ENCODE peak calls at places on chromosome 1, in seven cellular contexts. P is HCT116, K is GM12878, E is K562, G is HepG2, U is SK-N-SH, M is H1. V is an unnamed sample.
A peak's percentile ranks its signal among the peaks of the same experiment; 100 is the strongest.

GRCh38 chr1:189616893-189617292 is 860.8 kb downstream of the BRINP3 start:
- DNase-seq in P (no peak), K (no peak), E (no peak), G (no peak), U (no peak), M (no peak), V (no peak)

GRCh38 chr1:183236158-183236725 is 50.2 kb downstream of the LAMC2 start:
- DNase-seq in P (no peak), K (no peak), E (no peak), G (no peak), U (no peak), M (no peak), V (no peak)

GRCh38 chr1:64470670-64471217 is 815 bp downstream of the CACHD1 start:
- DNase-seq in P (no peak), K (no peak), E (no peak), G (no peak), U (peak; percentile 83), M (peak; percentile 67), V (no peak)

GRCh38 chr1:112937070-112937469 is 18.9 kb downstream of the SLC16A1 start:
- DNase-seq in P (no peak), K (no peak), E (no peak), G (no peak), U (no peak), M (no peak), V (no peak)

GRCh38 chr1:116724765-116725375 is 29.4 kb upstream of the CD2 start:
- DNase-seq in P (peak; percentile 38), K (no peak), E (peak; percentile 70), G (peak; percentile 51), U (peak; percentile 42), M (peak; percentile 72), V (peak; percentile 76)

GRCh38 chr1:198443374-198444233 is 96.9 kb downstream of the ATP6V1G3 start:
- DNase-seq in P (peak; percentile 98), K (no peak), E (no peak), G (peak; percentile 48), U (no peak), M (no peak), V (peak; percentile 16)

GRCh38 chr1:180299486-180300246 is 69.6 kb downstream of the LHX4 start:
- DNase-seq in P (no peak), K (no peak), E (no peak), G (no peak), U (no peak), M (no peak), V (no peak)

GRCh38 chr1:78229344-78229743 is 183.6 kb downstream of the GIPC2 start:
- DNase-seq in P (no peak), K (no peak), E (no peak), G (no peak), U (no peak), M (no peak), V (no peak)

GRCh38 chr1:241641748-241642592 is 1.8 kb upstream of the CHML start:
- DNase-seq in P (no peak), K (no peak), E (no peak), G (peak; percentile 84), U (no peak), M (no peak), V (no peak)

GRCh38 chr1:36458910-36459309 is 5.3 kb downstream of the MRPS15 start:
- DNase-seq in P (no peak), K (no peak), E (no peak), G (no peak), U (no peak), M (no peak), V (no peak)

GRCh38 chr1:22857661-22858060 is 115.0 kb downstream of the LACTBL1 start:
- DNase-seq in P (no peak), K (no peak), E (no peak), G (no peak), U (no peak), M (no peak), V (no peak)

GRCh38 chr1:101203812-101204540 is 32.8 kb upstream of the S1PR1 start:
- DNase-seq in P (no peak), K (no peak), E (no peak), G (no peak), U (peak; percentile 30), M (no peak), V (no peak)

GRCh38 chr1:205810448-205811157 is 2.4 kb downstream of the SLC41A1 start:
- DNase-seq in P (no peak), K (no peak), E (no peak), G (no peak), U (no peak), M (no peak), V (peak; percentile 34)

GRCh38 chr1:53076721-53077598 is 14.9 kb downstream of the PODN start:
- DNase-seq in P (no peak), K (no peak), E (no peak), G (no peak), U (peak; percentile 9), M (no peak), V (no peak)

GRCh38 chr1:211648980-211649934 is 26.2 kb downstream of the NEK2 start:
- DNase-seq in P (no peak), K (no peak), E (peak; percentile 51), G (peak; percentile 68), U (peak; percentile 80), M (peak; percentile 63), V (no peak)

GRCh38 chr1:5906116-5906515 is 86.1 kb downstream of the NPHP4 start:
- DNase-seq in P (no peak), K (no peak), E (no peak), G (no peak), U (no peak), M (peak; percentile 28), V (no peak)

GRCh38 chr1:236066828-236067386 is 2.0 kb upstream of the NID1 start:
- DNase-seq in P (no peak), K (peak; percentile 85), E (no peak), G (no peak), U (no peak), M (no peak), V (no peak)

GRCh38 chr1:236067854-236068454 is 3.1 kb upstream of the NID1 start:
- DNase-seq in P (no peak), K (no peak), E (no peak), G (no peak), U (no peak), M (no peak), V (no peak)

GRCh38 chr1:236072001-236072400 is 7.1 kb upstream of the NID1 start:
- DNase-seq in P (no peak), K (no peak), E (no peak), G (no peak), U (no peak), M (no peak), V (no peak)

GRCh38 chr1:236070753-236071152 is 5.9 kb upstream of the NID1 start:
- DNase-seq in P (no peak), K (no peak), E (no peak), G (no peak), U (no peak), M (no peak), V (no peak)

GRCh38 chr1:236069796-236070195 is 4.9 kb upstream of the NID1 start:
- DNase-seq in P (no peak), K (no peak), E (no peak), G (no peak), U (no peak), M (no peak), V (no peak)
- TF ChIP-seq JUND in P (no peak), K (no peak), E (no peak), G (no peak), U (no peak), M (no peak), V (no peak)

DNA sequence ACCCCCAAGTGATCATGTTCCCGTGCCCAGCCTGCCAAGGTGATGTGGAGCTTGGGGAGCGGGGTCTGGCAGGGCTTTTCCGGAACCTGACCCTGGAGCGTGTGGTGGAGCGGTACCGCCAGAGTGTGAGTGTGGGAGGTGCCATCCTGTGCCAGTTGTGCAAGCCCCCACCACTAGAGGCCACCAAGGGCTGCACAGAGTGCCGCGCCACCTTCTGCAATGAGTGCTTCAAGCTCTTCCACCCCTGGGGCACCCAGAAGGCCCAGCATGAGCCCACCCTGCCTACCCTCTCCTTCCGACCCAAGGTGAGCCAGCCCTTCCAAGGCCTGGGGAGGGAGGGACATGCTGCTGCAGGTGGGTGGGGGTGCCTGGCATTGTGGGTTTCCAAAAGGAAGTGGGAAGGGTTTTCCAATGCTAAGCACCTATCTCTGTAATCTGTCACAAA is 2.3 kb downstream of the TRIM46 start:
- DNase-seq in P (no peak), K (no peak), E (no peak), G (no peak), U (peak; percentile 43), M (no peak), V (peak; percentile 72)
- TF ChIP-seq JUND in P (no peak), K (no peak), E (no peak), G (no peak), U (no peak), M (no peak), V (no peak)

GRCh38 chr1:39722495-39722894 is 16.2 kb upstream of the PPIE start:
- DNase-seq in P (no peak), K (no peak), E (no peak), G (no peak), U (no peak), M (no peak), V (no peak)
- TF ChIP-seq JUND in P (no peak), K (no peak), E (no peak), G (no peak), U (no peak), M (no peak), V (no peak)

GRCh38 chr1:204574856-204575145 is 58.6 kb downstream of the MDM4 start:
- DNase-seq in P (no peak), K (no peak), E (no peak), G (no peak), U (peak; percentile 82), M (no peak), V (no peak)

GRCh38 chr1:204571631-204572030 is 55.4 kb downstream of the MDM4 start:
- DNase-seq in P (no peak), K (no peak), E (no peak), G (no peak), U (no peak), M (no peak), V (no peak)

GRCh38 chr1:204574016-204574855 is 58.0 kb downstream of the MDM4 start:
- DNase-seq in P (no peak), K (no peak), E (no peak), G (no peak), U (no peak), M (no peak), V (no peak)

GRCh38 chr1:204572923-204573562 is 56.8 kb downstream of the MDM4 start:
- DNase-seq in P (no peak), K (no peak), E (no peak), G (no peak), U (no peak), M (no peak), V (no peak)

GRCh38 chr1:204573563-204573925 is 57.3 kb downstream of the MDM4 start:
- DNase-seq in P (no peak), K (no peak), E (no peak), G (peak; percentile 29), U (no peak), M (no peak), V (no peak)
- TF ChIP-seq JUND in P (no peak), K (no peak), E (no peak), G (no peak), U (no peak), M (no peak), V (no peak)